ENCODE peak calls at places on chromosomes 6 and 20, in seven cellular contexts. One of them, this sample, is unnamed.

GRCh38 chr6:169162968-169163903 is 90.4 kb downstream of the THBS2 start:
- DNase-seq in ovary: peak
- DNase-seq in AG09319: peak
- DNase-seq in fibroblast of pulmonary artery: peak
- DNase-seq in Calu3: peak
- DNase-seq in HFF-Myc: peak
- DNase-seq in H1: no peak
- DNase-seq in this sample: peak

GRCh38 chr20:40173877-40174276 is 515.2 kb downstream of the MAFB start:
- DNase-seq in ovary: no peak
- DNase-seq in AG09319: no peak
- DNase-seq in fibroblast of pulmonary artery: no peak
- DNase-seq in Calu3: no peak
- DNase-seq in HFF-Myc: no peak
- DNase-seq in H1: no peak
- DNase-seq in this sample: no peak

GRCh38 chr6:68239034-68239433 is 396.0 kb upstream of the ADGRB3 start:
- DNase-seq in ovary: no peak
- DNase-seq in AG09319: no peak
- DNase-seq in fibroblast of pulmonary artery: no peak
- DNase-seq in Calu3: no peak
- DNase-seq in HFF-Myc: no peak
- DNase-seq in H1: no peak
- DNase-seq in this sample: no peak

GRCh38 chr6:90175627-90176538 is 120.8 kb downstream of the BACH2 start:
- DNase-seq in ovary: no peak
- DNase-seq in AG09319: no peak
- DNase-seq in fibroblast of pulmonary artery: no peak
- DNase-seq in Calu3: no peak
- DNase-seq in HFF-Myc: no peak
- DNase-seq in H1: no peak
- DNase-seq in this sample: no peak

GRCh38 chr20:47355489-47356219 is 845 bp downstream of the ZMYND8 start:
- DNase-seq in ovary: no peak
- DNase-seq in AG09319: no peak
- DNase-seq in fibroblast of pulmonary artery: peak
- DNase-seq in Calu3: no peak
- DNase-seq in HFF-Myc: no peak
- DNase-seq in H1: no peak
- DNase-seq in this sample: no peak

GRCh38 chr6:18214003-18214402 is 50.3 kb downstream of the DEK start:
- DNase-seq in ovary: no peak
- DNase-seq in AG09319: no peak
- DNase-seq in fibroblast of pulmonary artery: no peak
- DNase-seq in Calu3: no peak
- DNase-seq in HFF-Myc: no peak
- DNase-seq in H1: no peak
- DNase-seq in this sample: no peak

GRCh38 chr6:44452725-44453124 is 65.2 kb downstream of the CDC5L start:
- DNase-seq in ovary: no peak
- DNase-seq in AG09319: no peak
- DNase-seq in fibroblast of pulmonary artery: peak
- DNase-seq in Calu3: no peak
- DNase-seq in HFF-Myc: no peak
- DNase-seq in H1: no peak
- DNase-seq in this sample: peak

GRCh38 chr6:141551318-141551717 is 581.4 kb upstream of the GJE1 start:
- DNase-seq in ovary: no peak
- DNase-seq in AG09319: no peak
- DNase-seq in fibroblast of pulmonary artery: no peak
- DNase-seq in Calu3: no peak
- DNase-seq in HFF-Myc: no peak
- DNase-seq in H1: no peak
- DNase-seq in this sample: no peak

GRCh38 chr6:7628479-7628878 is 38.5 kb downstream of the SNRNP48 start:
- DNase-seq in ovary: no peak
- DNase-seq in AG09319: no peak
- DNase-seq in fibroblast of pulmonary artery: peak
- DNase-seq in Calu3: no peak
- DNase-seq in HFF-Myc: no peak
- DNase-seq in H1: no peak
- DNase-seq in this sample: peak

GRCh38 chr20:1424336-1424735 is 31.5 kb upstream of the FKBP1A start:
- DNase-seq in ovary: no peak
- DNase-seq in AG09319: no peak
- DNase-seq in fibroblast of pulmonary artery: no peak
- DNase-seq in Calu3: no peak
- DNase-seq in HFF-Myc: no peak
- DNase-seq in H1: no peak
- DNase-seq in this sample: no peak

GRCh38 chr20:38063911-38064310 is 30.4 kb downstream of the RPRD1B start:
- DNase-seq in ovary: no peak
- DNase-seq in AG09319: no peak
- DNase-seq in fibroblast of pulmonary artery: no peak
- DNase-seq in Calu3: no peak
- DNase-seq in HFF-Myc: no peak
- DNase-seq in H1: no peak
- DNase-seq in this sample: no peak

GRCh38 chr20:20368414-20369352 is 779 bp downstream of the INSM1 start:
- DNase-seq in ovary: no peak
- DNase-seq in AG09319: no peak
- DNase-seq in fibroblast of pulmonary artery: no peak
- DNase-seq in Calu3: no peak
- DNase-seq in HFF-Myc: no peak
- DNase-seq in H1: no peak
- DNase-seq in this sample: peak

GRCh38 chr6:138520463-138520862 is 21.2 kb upstream of the NHSL1 start:
- DNase-seq in ovary: no peak
- DNase-seq in AG09319: no peak
- DNase-seq in fibroblast of pulmonary artery: peak
- DNase-seq in Calu3: no peak
- DNase-seq in HFF-Myc: no peak
- DNase-seq in H1: no peak
- DNase-seq in this sample: peak

GRCh38 chr6:170366248-170366960 is 59.8 kb downstream of the FAM120B start:
- DNase-seq in ovary: peak
- DNase-seq in AG09319: no peak
- DNase-seq in fibroblast of pulmonary artery: no peak
- DNase-seq in Calu3: no peak
- DNase-seq in HFF-Myc: no peak
- DNase-seq in H1: no peak
- DNase-seq in this sample: no peak

GRCh38 chr6:157548635-157549467 is 167.9 kb downstream of the ZDHHC14 start:
- DNase-seq in ovary: no peak
- DNase-seq in AG09319: no peak
- DNase-seq in fibroblast of pulmonary artery: no peak
- DNase-seq in Calu3: no peak
- DNase-seq in HFF-Myc: no peak
- DNase-seq in H1: no peak
- DNase-seq in this sample: no peak

GRCh38 chr6:24339932-24340331 is 17.9 kb downstream of the DCDC2 start:
- DNase-seq in ovary: no peak
- DNase-seq in AG09319: no peak
- DNase-seq in fibroblast of pulmonary artery: no peak
- DNase-seq in Calu3: no peak
- DNase-seq in HFF-Myc: no peak
- DNase-seq in H1: no peak
- DNase-seq in this sample: no peak
- TF ChIP-seq CTCF in ovary: no peak
- TF ChIP-seq CTCF in AG09319: no peak
- TF ChIP-seq CTCF in fibroblast of pulmonary artery: no peak
- TF ChIP-seq CTCF in Calu3: no peak
- TF ChIP-seq CTCF in HFF-Myc: no peak
- TF ChIP-seq CTCF in H1: no peak
- TF ChIP-seq CTCF in this sample: no peak

GRCh38 chr6:107116328-107116892 is 1.1 kb upstream of the BEND3 start:
- DNase-seq in ovary: no peak
- DNase-seq in AG09319: no peak
- DNase-seq in fibroblast of pulmonary artery: no peak
- DNase-seq in Calu3: peak
- DNase-seq in HFF-Myc: no peak
- DNase-seq in H1: peak
- DNase-seq in this sample: no peak
- TF ChIP-seq CTCF in ovary: no peak
- TF ChIP-seq CTCF in AG09319: no peak
- TF ChIP-seq CTCF in fibroblast of pulmonary artery: peak
- TF ChIP-seq CTCF in Calu3: no peak
- TF ChIP-seq CTCF in HFF-Myc: no peak
- TF ChIP-seq CTCF in H1: peak
- TF ChIP-seq CTCF in this sample: no peak

DNA sequence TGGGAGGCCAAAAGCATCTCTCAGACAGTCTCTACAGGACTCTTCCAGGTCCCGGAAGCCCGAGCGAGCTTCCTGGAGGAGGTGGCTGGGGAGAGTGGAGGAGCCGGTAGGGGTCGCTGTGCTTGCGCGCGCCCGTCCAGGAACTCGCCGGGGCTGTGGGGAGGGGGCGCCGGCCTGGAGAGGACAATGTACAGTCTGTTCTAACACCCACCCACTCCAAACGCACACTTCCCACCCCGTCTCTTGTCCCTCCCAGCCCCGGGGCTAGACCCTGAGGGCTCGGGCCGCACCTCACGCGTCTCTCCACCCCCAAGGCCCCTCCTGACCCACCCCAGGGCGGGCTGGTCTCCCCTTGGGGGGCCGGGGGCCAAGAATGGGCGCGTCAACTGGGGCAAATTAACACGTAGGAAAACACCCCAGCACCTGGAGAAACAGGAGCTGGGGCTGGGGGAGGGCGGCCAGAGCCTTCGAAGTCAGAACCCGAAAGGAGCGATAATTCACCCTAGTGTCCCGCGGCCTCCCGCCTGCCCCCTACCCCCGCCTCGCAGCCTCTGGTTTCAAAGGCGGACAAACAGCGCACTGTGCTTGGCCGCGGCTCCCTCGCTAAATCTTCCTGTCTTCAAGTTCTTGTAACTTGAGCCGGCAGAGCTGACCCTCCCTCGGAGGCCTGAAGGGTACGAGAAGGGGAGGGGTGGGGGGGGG is 103.2 kb upstream of the FOXP4 start:
- DNase-seq in ovary: peak
- DNase-seq in AG09319: no peak
- DNase-seq in fibroblast of pulmonary artery: peak
- DNase-seq in Calu3: peak
- DNase-seq in HFF-Myc: no peak
- DNase-seq in H1: peak
- DNase-seq in this sample: peak
- TF ChIP-seq CTCF in ovary: no peak
- TF ChIP-seq CTCF in AG09319: peak
- TF ChIP-seq CTCF in fibroblast of pulmonary artery: peak
- TF ChIP-seq CTCF in Calu3: peak
- TF ChIP-seq CTCF in HFF-Myc: peak
- TF ChIP-seq CTCF in H1: peak
- TF ChIP-seq CTCF in this sample: peak

DNA sequence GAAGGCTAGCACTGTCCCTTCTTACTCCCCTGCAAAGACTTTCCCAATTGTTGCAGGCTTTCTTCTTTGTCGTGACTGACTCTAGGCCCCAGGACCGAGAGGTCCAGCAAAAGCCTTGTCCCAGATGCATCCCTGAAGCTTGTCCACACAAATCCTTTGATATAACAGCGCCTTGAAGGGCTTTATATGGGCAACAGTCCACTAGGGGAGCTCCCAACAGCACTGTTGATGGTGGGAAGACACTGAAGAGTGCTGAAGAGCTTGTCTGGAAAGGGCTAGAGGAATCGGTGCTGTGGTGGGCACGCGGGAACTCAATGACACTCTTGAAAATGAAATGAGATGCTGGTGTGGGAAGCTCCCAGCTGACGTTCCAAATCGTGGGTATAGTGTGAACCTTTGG is 316.1 kb upstream of the CDH4 start:
- DNase-seq in ovary: no peak
- DNase-seq in AG09319: no peak
- DNase-seq in fibroblast of pulmonary artery: no peak
- DNase-seq in Calu3: no peak
- DNase-seq in HFF-Myc: no peak
- DNase-seq in H1: no peak
- DNase-seq in this sample: no peak
- TF ChIP-seq CTCF in ovary: no peak
- TF ChIP-seq CTCF in AG09319: no peak
- TF ChIP-seq CTCF in fibroblast of pulmonary artery: no peak
- TF ChIP-seq CTCF in Calu3: no peak
- TF ChIP-seq CTCF in HFF-Myc: no peak
- TF ChIP-seq CTCF in H1: peak
- TF ChIP-seq CTCF in this sample: no peak

GRCh38 chr20:49323622-49324238 is 45.9 kb upstream of the ZNFX1 start:
- DNase-seq in ovary: no peak
- DNase-seq in AG09319: peak
- DNase-seq in fibroblast of pulmonary artery: peak
- DNase-seq in Calu3: peak
- DNase-seq in HFF-Myc: peak
- DNase-seq in H1: no peak
- DNase-seq in this sample: peak
- TF ChIP-seq CTCF in ovary: no peak
- TF ChIP-seq CTCF in AG09319: peak
- TF ChIP-seq CTCF in fibroblast of pulmonary artery: peak
- TF ChIP-seq CTCF in Calu3: no peak
- TF ChIP-seq CTCF in HFF-Myc: peak
- TF ChIP-seq CTCF in H1: peak
- TF ChIP-seq CTCF in this sample: peak

GRCh38 chr6:1077822-1078221 is 234.1 kb upstream of the FOXQ1 start:
- DNase-seq in ovary: no peak
- DNase-seq in AG09319: no peak
- DNase-seq in fibroblast of pulmonary artery: no peak
- DNase-seq in Calu3: no peak
- DNase-seq in HFF-Myc: no peak
- DNase-seq in H1: no peak
- DNase-seq in this sample: no peak

GRCh38 chr6:1079525-1079924 is 232.4 kb upstream of the FOXQ1 start:
- DNase-seq in ovary: no peak
- DNase-seq in AG09319: no peak
- DNase-seq in fibroblast of pulmonary artery: peak
- DNase-seq in Calu3: peak
- DNase-seq in HFF-Myc: no peak
- DNase-seq in H1: no peak
- DNase-seq in this sample: no peak

GRCh38 chr6:1082040-1082935 is 229.6 kb upstream of the FOXQ1 start:
- DNase-seq in ovary: no peak
- DNase-seq in AG09319: peak
- DNase-seq in fibroblast of pulmonary artery: peak
- DNase-seq in Calu3: no peak
- DNase-seq in HFF-Myc: peak
- DNase-seq in H1: no peak
- DNase-seq in this sample: peak

GRCh38 chr6:1081566-1081965 is 230.3 kb upstream of the FOXQ1 start:
- DNase-seq in ovary: no peak
- DNase-seq in AG09319: peak
- DNase-seq in fibroblast of pulmonary artery: no peak
- DNase-seq in Calu3: no peak
- DNase-seq in HFF-Myc: peak
- DNase-seq in H1: no peak
- DNase-seq in this sample: peak

GRCh38 chr6:1080453-1081328 is 231.2 kb upstream of the FOXQ1 start:
- DNase-seq in ovary: no peak
- DNase-seq in AG09319: no peak
- DNase-seq in fibroblast of pulmonary artery: no peak
- DNase-seq in Calu3: no peak
- DNase-seq in HFF-Myc: no peak
- DNase-seq in H1: no peak
- DNase-seq in this sample: no peak
- TF ChIP-seq CTCF in ovary: no peak
- TF ChIP-seq CTCF in AG09319: no peak
- TF ChIP-seq CTCF in fibroblast of pulmonary artery: no peak
- TF ChIP-seq CTCF in Calu3: no peak
- TF ChIP-seq CTCF in HFF-Myc: no peak
- TF ChIP-seq CTCF in H1: no peak
- TF ChIP-seq CTCF in this sample: no peak

GRCh38 chr20:12358006-12358654 is 440.4 kb downstream of the BTBD3 start:
- DNase-seq in ovary: no peak
- DNase-seq in AG09319: no peak
- DNase-seq in fibroblast of pulmonary artery: peak
- DNase-seq in Calu3: no peak
- DNase-seq in HFF-Myc: no peak
- DNase-seq in H1: no peak
- DNase-seq in this sample: no peak
- TF ChIP-seq CTCF in ovary: no peak
- TF ChIP-seq CTCF in AG09319: no peak
- TF ChIP-seq CTCF in fibroblast of pulmonary artery: peak
- TF ChIP-seq CTCF in Calu3: no peak
- TF ChIP-seq CTCF in HFF-Myc: no peak
- TF ChIP-seq CTCF in H1: peak
- TF ChIP-seq CTCF in this sample: no peak

This sample was measured in foreskin fibroblast.